ENCODE peak calls at places on chromosomes 6 and 20, in six cellular contexts. One of them, this sample, is unnamed.

GRCh38 chr6:89205819-89206218 is 11.3 kb downstream of the GABRR1 start:
- DNase-seq in A549: no peak
- DNase-seq in MM.1S: peak
- DNase-seq in posterior vena cava: no peak
- DNase-seq in body of pancreas: no peak
- DNase-seq in NT2/D1: no peak
- DNase-seq in this sample: no peak

GRCh38 chr20:36407196-36407733 is 101.1 kb downstream of the DLGAP4 start:
- DNase-seq in MM.1S: no peak
- DNase-seq in body of pancreas: no peak
- DNase-seq in A549: no peak
- DNase-seq in posterior vena cava: no peak
- DNase-seq in NT2/D1: no peak
- DNase-seq in this sample: no peak

GRCh38 chr6:41581381-41581991 is 35.3 kb downstream of the FOXP4 start:
- DNase-seq in A549: peak
- DNase-seq in body of pancreas: no peak
- DNase-seq in MM.1S: no peak
- DNase-seq in NT2/D1: no peak
- DNase-seq in posterior vena cava: no peak
- DNase-seq in this sample: peak

GRCh38 chr20:5511082-5511481 is 194.3 kb upstream of the PROKR2 start:
- DNase-seq in body of pancreas: no peak
- DNase-seq in MM.1S: no peak
- DNase-seq in posterior vena cava: no peak
- DNase-seq in NT2/D1: no peak
- DNase-seq in A549: no peak
- DNase-seq in this sample: no peak

GRCh38 chr6:111361648-111362047 is 121.4 kb downstream of the REV3L start:
- DNase-seq in body of pancreas: no peak
- DNase-seq in NT2/D1: peak
- DNase-seq in A549: peak
- DNase-seq in MM.1S: no peak
- DNase-seq in posterior vena cava: peak
- DNase-seq in this sample: no peak

GRCh38 chr6:33426590-33427563 is 7.0 kb downstream of the SYNGAP1 start:
- DNase-seq in NT2/D1: no peak
- DNase-seq in A549: peak
- DNase-seq in MM.1S: no peak
- DNase-seq in posterior vena cava: no peak
- DNase-seq in body of pancreas: no peak
- DNase-seq in this sample: no peak

GRCh38 chr6:49052901-49053300 is 410.2 kb downstream of the MMUT start:
- DNase-seq in A549: no peak
- DNase-seq in posterior vena cava: no peak
- DNase-seq in NT2/D1: no peak
- DNase-seq in MM.1S: peak
- DNase-seq in body of pancreas: no peak
- DNase-seq in this sample: no peak

GRCh38 chr6:136123464-136123863 is 126.6 kb downstream of the MTFR2 start:
- DNase-seq in A549: no peak
- DNase-seq in MM.1S: no peak
- DNase-seq in posterior vena cava: no peak
- DNase-seq in body of pancreas: no peak
- DNase-seq in NT2/D1: no peak
- DNase-seq in this sample: no peak

GRCh38 chr20:5504061-5504739 is 187.4 kb upstream of the PROKR2 start:
- DNase-seq in NT2/D1: no peak
- DNase-seq in MM.1S: no peak
- DNase-seq in posterior vena cava: peak
- DNase-seq in body of pancreas: peak
- DNase-seq in A549: no peak
- DNase-seq in this sample: no peak

GRCh38 chr6:7138921-7139358 is 31.2 kb downstream of the RREB1 start:
- DNase-seq in A549: peak
- DNase-seq in MM.1S: no peak
- DNase-seq in NT2/D1: no peak
- DNase-seq in posterior vena cava: no peak
- DNase-seq in body of pancreas: peak
- DNase-seq in this sample: no peak

GRCh38 chr6:4607026-4607704 is 169.0 kb upstream of the CDYL start:
- DNase-seq in posterior vena cava: no peak
- DNase-seq in body of pancreas: peak
- DNase-seq in NT2/D1: no peak
- DNase-seq in A549: no peak
- DNase-seq in MM.1S: no peak
- DNase-seq in this sample: no peak

GRCh38 chr20:53412600-53413187 is 180.9 kb downstream of the ZNF217 start:
- DNase-seq in NT2/D1: no peak
- DNase-seq in posterior vena cava: no peak
- DNase-seq in body of pancreas: no peak
- DNase-seq in MM.1S: no peak
- DNase-seq in A549: no peak
- DNase-seq in this sample: no peak

GRCh38 chr6:5681480-5681879 is 325.2 kb downstream of the NRN1 start:
- DNase-seq in A549: no peak
- DNase-seq in NT2/D1: no peak
- DNase-seq in body of pancreas: no peak
- DNase-seq in MM.1S: no peak
- DNase-seq in posterior vena cava: no peak
- DNase-seq in this sample: no peak

GRCh38 chr6:133632206-133632605 is 256.7 kb upstream of the TCF21 start:
- DNase-seq in body of pancreas: no peak
- DNase-seq in NT2/D1: no peak
- DNase-seq in MM.1S: no peak
- DNase-seq in posterior vena cava: no peak
- DNase-seq in A549: no peak
- DNase-seq in this sample: no peak

GRCh38 chr20:58905236-58905635 is 52.7 kb downstream of the GNAS start:
- DNase-seq in A549: no peak
- DNase-seq in NT2/D1: no peak
- DNase-seq in posterior vena cava: no peak
- DNase-seq in body of pancreas: no peak
- DNase-seq in MM.1S: no peak
- DNase-seq in this sample: no peak

GRCh38 chr6:64467656-64468055 is 832.1 kb downstream of the PHF3 start:
- DNase-seq in MM.1S: no peak
- DNase-seq in posterior vena cava: peak
- DNase-seq in NT2/D1: no peak
- DNase-seq in A549: no peak
- DNase-seq in body of pancreas: no peak
- DNase-seq in this sample: no peak

GRCh38 chr20:48568520-48568919 is 259.3 kb downstream of the PREX1 start:
- DNase-seq in body of pancreas: no peak
- DNase-seq in A549: no peak
- DNase-seq in posterior vena cava: no peak
- DNase-seq in NT2/D1: no peak
- DNase-seq in MM.1S: no peak
- DNase-seq in this sample: no peak

GRCh38 chr6:54860739-54861138 is 14.2 kb downstream of the FAM83B start:
- DNase-seq in A549: no peak
- DNase-seq in NT2/D1: no peak
- DNase-seq in posterior vena cava: no peak
- DNase-seq in MM.1S: no peak
- DNase-seq in body of pancreas: no peak
- DNase-seq in this sample: no peak

GRCh38 chr6:35635601-35636597 is 52.8 kb downstream of the FKBP5 start:
- DNase-seq in MM.1S: no peak
- DNase-seq in NT2/D1: no peak
- DNase-seq in A549: no peak
- DNase-seq in posterior vena cava: no peak
- DNase-seq in body of pancreas: no peak
- DNase-seq in this sample: no peak

GRCh38 chr20:53210041-53210440 is 237.9 kb downstream of the TSHZ2 start:
- DNase-seq in A549: no peak
- DNase-seq in MM.1S: no peak
- DNase-seq in posterior vena cava: no peak
- DNase-seq in NT2/D1: no peak
- DNase-seq in body of pancreas: no peak
- DNase-seq in this sample: no peak

GRCh38 chr20:10986586-10986985 is 312.8 kb upstream of the JAG1 start:
- DNase-seq in body of pancreas: no peak
- DNase-seq in posterior vena cava: no peak
- DNase-seq in NT2/D1: no peak
- DNase-seq in A549: no peak
- DNase-seq in MM.1S: no peak
- DNase-seq in this sample: no peak

GRCh38 chr6:33988121-33989015 is 157.5 kb downstream of the GRM4 start:
- DNase-seq in NT2/D1: no peak
- DNase-seq in MM.1S: no peak
- DNase-seq in posterior vena cava: peak
- DNase-seq in body of pancreas: peak
- DNase-seq in A549: no peak
- DNase-seq in this sample: no peak

GRCh38 chr6:1597924-1598323 is 11.8 kb upstream of the FOXC1 start:
- DNase-seq in body of pancreas: no peak
- DNase-seq in NT2/D1: no peak
- DNase-seq in A549: no peak
- DNase-seq in posterior vena cava: no peak
- DNase-seq in MM.1S: no peak
- DNase-seq in this sample: no peak

GRCh38 chr20:47146703-47147102 is 209.8 kb downstream of the ZMYND8 start:
- DNase-seq in NT2/D1: peak
- DNase-seq in A549: no peak
- DNase-seq in body of pancreas: no peak
- DNase-seq in posterior vena cava: no peak
- DNase-seq in MM.1S: no peak
- DNase-seq in this sample: no peak

GRCh38 chr20:36274248-36274841 is 31.8 kb upstream of the DLGAP4 start:
- DNase-seq in A549: no peak
- DNase-seq in MM.1S: no peak
- DNase-seq in posterior vena cava: peak
- DNase-seq in NT2/D1: no peak
- DNase-seq in body of pancreas: no peak
- DNase-seq in this sample: peak

GRCh38 chr6:87628881-87629280 is 38.9 kb downstream of the ORC3 start:
- DNase-seq in A549: no peak
- DNase-seq in MM.1S: peak
- DNase-seq in posterior vena cava: no peak
- DNase-seq in body of pancreas: no peak
- DNase-seq in NT2/D1: no peak
- DNase-seq in this sample: no peak

This sample was measured in RWPE2.